ENCODE peak calls at places on chromosomes 3 and 15, in seven cellular contexts. One of them, this sample, is unnamed.
A peak's percentile ranks its signal among the peaks of the same experiment; 100 is the strongest.

GRCh38 chr3:175005193-175005592 is 146.1 kb downstream of the NAALADL2 start:
- DNase-seq in activated T-helper 9 cell treated with anti-CD3 and anti-CD28 coated beads, Interleukin-2, amount 50 U/mL, for 16 hours: no peak
- DNase-seq in BE2C: no peak
- DNase-seq in GM13977: no peak
- DNase-seq in right cardiac atrium: no peak
- DNase-seq in NCI-H774: peak; percentile 42
- DNase-seq in stimulated activated CD4-positive, alpha-beta T cell treated with anti-CD3 and anti-CD28 coated beads, Interleukin-4, amount 100 ng/mL, for 48 hours: no peak
- DNase-seq in this sample: no peak

GRCh38 chr15:79122943-79123342 is 32.4 kb upstream of the RASGRF1 start:
- DNase-seq in stimulated activated CD4-positive, alpha-beta T cell treated with anti-CD3 and anti-CD28 coated beads, Interleukin-4, amount 100 ng/mL, for 48 hours: no peak
- DNase-seq in right cardiac atrium: no peak
- DNase-seq in GM13977: no peak
- DNase-seq in BE2C: no peak
- DNase-seq in NCI-H774: no peak
- DNase-seq in activated T-helper 9 cell treated with anti-CD3 and anti-CD28 coated beads, Interleukin-2, amount 50 U/mL, for 16 hours: no peak
- DNase-seq in this sample: no peak

GRCh38 chr3:140249188-140249587 is 314.2 kb downstream of the CLSTN2 start:
- DNase-seq in activated T-helper 9 cell treated with anti-CD3 and anti-CD28 coated beads, Interleukin-2, amount 50 U/mL, for 16 hours: no peak
- DNase-seq in BE2C: no peak
- DNase-seq in right cardiac atrium: no peak
- DNase-seq in GM13977: no peak
- DNase-seq in NCI-H774: no peak
- DNase-seq in stimulated activated CD4-positive, alpha-beta T cell treated with anti-CD3 and anti-CD28 coated beads, Interleukin-4, amount 100 ng/mL, for 48 hours: no peak
- DNase-seq in this sample: no peak

GRCh38 chr15:29631076-29632070 is 190.9 kb downstream of the TJP1 start:
- DNase-seq in right cardiac atrium: no peak
- DNase-seq in GM13977: no peak
- DNase-seq in stimulated activated CD4-positive, alpha-beta T cell treated with anti-CD3 and anti-CD28 coated beads, Interleukin-4, amount 100 ng/mL, for 48 hours: no peak
- DNase-seq in activated T-helper 9 cell treated with anti-CD3 and anti-CD28 coated beads, Interleukin-2, amount 50 U/mL, for 16 hours: no peak
- DNase-seq in BE2C: no peak
- DNase-seq in NCI-H774: peak; percentile 10
- DNase-seq in this sample: no peak

GRCh38 chr3:100577382-100578008 is 31.9 kb upstream of the ADGRG7 start:
- DNase-seq in right cardiac atrium: no peak
- DNase-seq in stimulated activated CD4-positive, alpha-beta T cell treated with anti-CD3 and anti-CD28 coated beads, Interleukin-4, amount 100 ng/mL, for 48 hours: no peak
- DNase-seq in BE2C: no peak
- DNase-seq in NCI-H774: no peak
- DNase-seq in GM13977: no peak
- DNase-seq in activated T-helper 9 cell treated with anti-CD3 and anti-CD28 coated beads, Interleukin-2, amount 50 U/mL, for 16 hours: no peak
- DNase-seq in this sample: no peak

GRCh38 chr3:29331830-29332637 is 51.2 kb downstream of the RBMS3 start:
- DNase-seq in activated T-helper 9 cell treated with anti-CD3 and anti-CD28 coated beads, Interleukin-2, amount 50 U/mL, for 16 hours: no peak
- DNase-seq in stimulated activated CD4-positive, alpha-beta T cell treated with anti-CD3 and anti-CD28 coated beads, Interleukin-4, amount 100 ng/mL, for 48 hours: no peak
- DNase-seq in NCI-H774: no peak
- DNase-seq in BE2C: no peak
- DNase-seq in right cardiac atrium: no peak
- DNase-seq in GM13977: no peak
- DNase-seq in this sample: no peak

GRCh38 chr3:99016452-99016851 is 115.0 kb upstream of the DCBLD2 start:
- DNase-seq in GM13977: no peak
- DNase-seq in activated T-helper 9 cell treated with anti-CD3 and anti-CD28 coated beads, Interleukin-2, amount 50 U/mL, for 16 hours: no peak
- DNase-seq in BE2C: no peak
- DNase-seq in stimulated activated CD4-positive, alpha-beta T cell treated with anti-CD3 and anti-CD28 coated beads, Interleukin-4, amount 100 ng/mL, for 48 hours: no peak
- DNase-seq in NCI-H774: no peak
- DNase-seq in right cardiac atrium: no peak
- DNase-seq in this sample: no peak

GRCh38 chr15:40470423-40471104 is at the start of gene CHST14:
- DNase-seq in GM13977: peak; percentile 92
- DNase-seq in activated T-helper 9 cell treated with anti-CD3 and anti-CD28 coated beads, Interleukin-2, amount 50 U/mL, for 16 hours: peak; percentile 53
- DNase-seq in BE2C: peak; percentile 84
- DNase-seq in right cardiac atrium: peak; percentile 89
- DNase-seq in stimulated activated CD4-positive, alpha-beta T cell treated with anti-CD3 and anti-CD28 coated beads, Interleukin-4, amount 100 ng/mL, for 48 hours: no peak
- DNase-seq in NCI-H774: peak; percentile 31
- DNase-seq in this sample: peak; percentile 45

GRCh38 chr15:48086162-48086561 is 34.6 kb upstream of the SLC24A5 start:
- DNase-seq in stimulated activated CD4-positive, alpha-beta T cell treated with anti-CD3 and anti-CD28 coated beads, Interleukin-4, amount 100 ng/mL, for 48 hours: no peak
- DNase-seq in right cardiac atrium: no peak
- DNase-seq in activated T-helper 9 cell treated with anti-CD3 and anti-CD28 coated beads, Interleukin-2, amount 50 U/mL, for 16 hours: no peak
- DNase-seq in NCI-H774: no peak
- DNase-seq in BE2C: no peak
- DNase-seq in GM13977: no peak
- DNase-seq in this sample: no peak

GRCh38 chr15:85691350-85692240 is 103.1 kb downstream of the KLHL25 start:
- DNase-seq in BE2C: no peak
- DNase-seq in right cardiac atrium: no peak
- DNase-seq in activated T-helper 9 cell treated with anti-CD3 and anti-CD28 coated beads, Interleukin-2, amount 50 U/mL, for 16 hours: no peak
- DNase-seq in NCI-H774: no peak
- DNase-seq in stimulated activated CD4-positive, alpha-beta T cell treated with anti-CD3 and anti-CD28 coated beads, Interleukin-4, amount 100 ng/mL, for 48 hours: no peak
- DNase-seq in GM13977: no peak
- DNase-seq in this sample: peak; percentile 24

GRCh38 chr3:65995030-65995429 is 43.7 kb downstream of the MAGI1 start:
- DNase-seq in right cardiac atrium: no peak
- DNase-seq in GM13977: no peak
- DNase-seq in stimulated activated CD4-positive, alpha-beta T cell treated with anti-CD3 and anti-CD28 coated beads, Interleukin-4, amount 100 ng/mL, for 48 hours: no peak
- DNase-seq in activated T-helper 9 cell treated with anti-CD3 and anti-CD28 coated beads, Interleukin-2, amount 50 U/mL, for 16 hours: no peak
- DNase-seq in BE2C: no peak
- DNase-seq in NCI-H774: no peak
- DNase-seq in this sample: no peak

GRCh38 chr3:23607184-23607847 is 198.4 kb upstream of the UBE2E1 start:
- DNase-seq in activated T-helper 9 cell treated with anti-CD3 and anti-CD28 coated beads, Interleukin-2, amount 50 U/mL, for 16 hours: no peak
- DNase-seq in NCI-H774: no peak
- DNase-seq in GM13977: no peak
- DNase-seq in right cardiac atrium: no peak
- DNase-seq in stimulated activated CD4-positive, alpha-beta T cell treated with anti-CD3 and anti-CD28 coated beads, Interleukin-4, amount 100 ng/mL, for 48 hours: no peak
- DNase-seq in BE2C: no peak
- DNase-seq in this sample: no peak

GRCh38 chr3:9238727-9239295 is 10.6 kb downstream of the SRGAP3 start:
- DNase-seq in activated T-helper 9 cell treated with anti-CD3 and anti-CD28 coated beads, Interleukin-2, amount 50 U/mL, for 16 hours: no peak
- DNase-seq in right cardiac atrium: no peak
- DNase-seq in BE2C: no peak
- DNase-seq in NCI-H774: no peak
- DNase-seq in GM13977: no peak
- DNase-seq in stimulated activated CD4-positive, alpha-beta T cell treated with anti-CD3 and anti-CD28 coated beads, Interleukin-4, amount 100 ng/mL, for 48 hours: no peak
- DNase-seq in this sample: no peak

GRCh38 chr3:100033814-100034490 is 80.3 kb downstream of the FILIP1L start:
- DNase-seq in GM13977: no peak
- DNase-seq in BE2C: no peak
- DNase-seq in NCI-H774: no peak
- DNase-seq in stimulated activated CD4-positive, alpha-beta T cell treated with anti-CD3 and anti-CD28 coated beads, Interleukin-4, amount 100 ng/mL, for 48 hours: no peak
- DNase-seq in activated T-helper 9 cell treated with anti-CD3 and anti-CD28 coated beads, Interleukin-2, amount 50 U/mL, for 16 hours: no peak
- DNase-seq in right cardiac atrium: no peak
- DNase-seq in this sample: no peak

GRCh38 chr15:73686781-73687256 is 2.6 kb downstream of the CD276 start:
- DNase-seq in NCI-H774: no peak
- DNase-seq in BE2C: no peak
- DNase-seq in activated T-helper 9 cell treated with anti-CD3 and anti-CD28 coated beads, Interleukin-2, amount 50 U/mL, for 16 hours: no peak
- DNase-seq in stimulated activated CD4-positive, alpha-beta T cell treated with anti-CD3 and anti-CD28 coated beads, Interleukin-4, amount 100 ng/mL, for 48 hours: no peak
- DNase-seq in right cardiac atrium: no peak
- DNase-seq in GM13977: no peak
- DNase-seq in this sample: no peak

GRCh38 chr3:191220908-191221307 is 21.9 kb downstream of the OSTN start:
- DNase-seq in BE2C: no peak
- DNase-seq in activated T-helper 9 cell treated with anti-CD3 and anti-CD28 coated beads, Interleukin-2, amount 50 U/mL, for 16 hours: no peak
- DNase-seq in stimulated activated CD4-positive, alpha-beta T cell treated with anti-CD3 and anti-CD28 coated beads, Interleukin-4, amount 100 ng/mL, for 48 hours: no peak
- DNase-seq in right cardiac atrium: no peak
- DNase-seq in NCI-H774: no peak
- DNase-seq in GM13977: no peak
- DNase-seq in this sample: no peak

GRCh38 chr3:134369231-134369741 is 5.0 kb downstream of the AMOTL2 start:
- DNase-seq in stimulated activated CD4-positive, alpha-beta T cell treated with anti-CD3 and anti-CD28 coated beads, Interleukin-4, amount 100 ng/mL, for 48 hours: no peak
- DNase-seq in activated T-helper 9 cell treated with anti-CD3 and anti-CD28 coated beads, Interleukin-2, amount 50 U/mL, for 16 hours: no peak
- DNase-seq in BE2C: no peak
- DNase-seq in NCI-H774: no peak
- DNase-seq in GM13977: no peak
- DNase-seq in right cardiac atrium: no peak
- DNase-seq in this sample: no peak

This sample was measured in stimulated activated naive CD4-positive, alpha-beta T cell treated with Interleukin-2 at 50 U/mL for 16 hours.